ENCODE peak calls at places on chromosomes 2 and 18, in six cellular contexts. S, P, Z, I, D and F are unnamed samples. For H3K4me1 and H3K9me3, the result is how much of the 10 kb centered on the place peaks cover.

GRCh38 chr2:35503311-35503710 is 852.3 kb upstream of the CRIM1 start:
- DNase-seq in D (no peak), S (no peak), I (no peak), P (no peak), Z (no peak), F (no peak)

GRCh38 chr2:20139828-20140227 is 85.1 kb downstream of the SDC1 start:
- DNase-seq in S (no peak), D (no peak), P (no peak), Z (no peak), I (no peak), F (no peak)

GRCh38 chr2:26344581-26345283 is 1.2 kb upstream of the SELENOI start:
- DNase-seq in S (peak), D (no peak), I (no peak), Z (peak), P (peak), F (no peak)

GRCh38 chr2:67616749-67617148 is 219.6 kb downstream of the ETAA1 start:
- DNase-seq in I (no peak), Z (no peak), S (no peak), D (no peak), P (no peak), F (no peak)

GRCh38 chr2:237134321-237134720 is 48.6 kb downstream of the COPS8 start:
- DNase-seq in I (no peak), S (no peak), D (no peak), P (no peak), Z (no peak), F (no peak)

GRCh38 chr2:170713280-170714155 is 1.6 kb upstream of the SP5 start:
- DNase-seq in S (no peak), I (no peak), Z (peak), P (peak), D (no peak), F (no peak)

GRCh38 chr18:79905389-79905911 is 46.0 kb downstream of the SLC66A2 start:
- DNase-seq in D (no peak), S (no peak), I (peak), P (no peak), Z (peak), F (peak)

GRCh38 chr2:164839914-164840457 is 1.6 kb downstream of the COBLL1 start:
- DNase-seq in D (no peak), P (no peak), I (no peak), S (no peak), Z (peak), F (no peak)

GRCh38 chr2:164810843-164811242 is 30.8 kb downstream of the COBLL1 start:
- DNase-seq in S (no peak), D (no peak), I (no peak), Z (no peak), P (no peak), F (no peak)

GRCh38 chr2:217723078-217723477 is 279.7 kb downstream of the TNS1 start:
- DNase-seq in D (no peak), I (no peak), P (no peak), S (no peak), Z (no peak), F (no peak)

GRCh38 chr18:394276-394996 is 106.1 kb downstream of the COLEC12 start:
- DNase-seq in S (no peak), Z (peak), I (no peak), P (no peak), D (no peak), F (no peak)

GRCh38 chr2:240532032-240532775 is 25.6 kb downstream of the ANKMY1 start:
- DNase-seq in Z (no peak), D (no peak), P (no peak), S (no peak), I (no peak), F (no peak)

GRCh38 chr2:28102455-28102874 is 211.9 kb downstream of the BABAM2 start:
- DNase-seq in S (no peak), Z (no peak), D (no peak), P (no peak), I (no peak), F (no peak)

GRCh38 chr2:188684795-188685194 is 289.4 kb upstream of the COL3A1 start:
- DNase-seq in S (no peak), P (no peak), D (no peak), Z (no peak), I (no peak), F (no peak)

GRCh38 chr2:195214072-195214471 is 443.0 kb upstream of the SLC39A10 start:
- DNase-seq in I (no peak), Z (no peak), S (no peak), P (no peak), D (no peak), F (no peak)

GRCh38 chr2:23270810-23271209 is 114.2 kb upstream of the KLHL29 start:
- DNase-seq in I (no peak), P (no peak), D (no peak), Z (no peak), S (no peak), F (no peak)

GRCh38 chr2:36607947-36608346 is 10.0 kb upstream of the FEZ2 start:
- DNase-seq in D (no peak), S (no peak), Z (no peak), P (no peak), I (no peak), F (no peak)

GRCh38 chr2:237530472-237531433 is 35.6 kb upstream of the PRLH start:
- DNase-seq in Z (no peak), I (no peak), S (no peak), P (no peak), D (no peak), F (no peak)

GRCh38 chr2:167702227-167702626 is 545.2 kb downstream of the STK39 start:
- DNase-seq in D (no peak), Z (no peak), S (no peak), I (no peak), P (no peak), F (no peak)

GRCh38 chr18:63819780-63820179 is 44.6 kb downstream of the SERPINB7 start:
- DNase-seq in S (no peak), Z (no peak), P (no peak), I (no peak), D (no peak), F (no peak)

GRCh38 chr2:74007120-74007519 is 22.4 kb downstream of the TET3 start:
- DNase-seq in S (no peak), Z (no peak), I (no peak), D (no peak), P (no peak), F (no peak)

GRCh38 chr2:12763486-12763885 is 46.8 kb downstream of the TRIB2 start:
- DNase-seq in P (no peak), D (no peak), Z (no peak), I (no peak), S (no peak), F (no peak)

GRCh38 chr2:82993631-82994030 is 1465.4 kb downstream of the SUCLG1 start:
- DNase-seq in S (no peak), Z (no peak), D (peak), P (no peak), I (no peak), F (no peak)

GRCh38 chr18:41965856-41966255 is 10.8 kb downstream of the PIK3C3 start:
- DNase-seq in D (no peak), P (no peak), Z (no peak), S (no peak), I (no peak), F (no peak)

GRCh38 chr2:240931319-240931949 is 25.3 kb downstream of the CROCC2 start:
- DNase-seq in I (no peak), Z (peak), P (peak), S (no peak), D (no peak), F (no peak)

GRCh38 chr2:88855620-88856408 is 164.3 kb downstream of the RPIA start:
- DNase-seq in P (no peak), Z (no peak), D (no peak), I (no peak), S (no peak), F (no peak)

GRCh38 chr2:24621779-24622538 is 130.9 kb downstream of the NCOA1 start:
- DNase-seq in D (no peak), P (no peak), S (no peak), Z (no peak), I (no peak), F (no peak)

GRCh38 chr2:61512768-61513398 is 25.3 kb downstream of the XPO1 start:
- DNase-seq in Z (no peak), I (no peak), S (no peak), D (no peak), P (no peak), F (no peak)

GRCh38 chr2:241804326-241805276 is 4.4 kb upstream of the NEU4 start:
- DNase-seq in I (peak), S (peak), P (peak), Z (no peak), D (no peak), F (peak)

GRCh38 chr2:165610591-165611029 is 141.1 kb downstream of the CSRNP3 start:
- DNase-seq in I (no peak), Z (no peak), D (no peak), S (no peak), P (no peak), F (no peak)

GRCh38 chr18:9290171-9290570 is 44.4 kb upstream of the TWSG1 start:
- DNase-seq in S (no peak), D (no peak), I (no peak), Z (no peak), P (no peak), F (no peak)

GRCh38 chr18:58850784-58851469 is 13.8 kb upstream of the ZNF532 start:
- DNase-seq in P (no peak), Z (no peak), S (no peak), I (no peak), D (no peak), F (no peak)

GRCh38 chr2:213185147-213185822 is 33.9 kb upstream of the IKZF2 start:
- DNase-seq in P (no peak), D (no peak), Z (no peak), S (no peak), I (no peak), F (no peak)

GRCh38 chr2:3200420-3200939 is 177.1 kb downstream of the EIPR1 start:
- DNase-seq in D (no peak), Z (no peak), I (peak), P (no peak), S (no peak), F (no peak)

GRCh38 chr2:119910566-119910965 is 102.3 kb upstream of the EPB41L5 start:
- DNase-seq in D (no peak), I (no peak), S (no peak), P (no peak), Z (no peak), F (no peak)

GRCh38 chr2:191218292-191218898 is 26.8 kb upstream of the MYO1B start:
- DNase-seq in Z (peak), I (no peak), P (no peak), D (peak), S (peak), F (peak)

GRCh38 chr18:68177807-68178702 is 536.9 kb downstream of the TMX3 start:
- DNase-seq in S (no peak), I (no peak), P (no peak), D (peak), Z (peak), F (no peak)

GRCh38 chr2:207157727-207158126 is 8.0 kb downstream of the KLF7 start:
- DNase-seq in S (no peak), Z (no peak), I (no peak), D (no peak), P (no peak), F (no peak)
- H3K4me3 ChIP-seq in S (no peak), Z (no peak), I (no peak), D (no peak), P (no peak), F (no peak)

GRCh38 chr18:57805117-57805516 is 2.0 kb upstream of the ATP8B1 start:
- DNase-seq in I (no peak), S (no peak), Z (no peak), P (no peak), D (no peak), F (no peak)

GRCh38 chr18:57802166-57802868 is 798 bp downstream of the ATP8B1 start:
- DNase-seq in P (peak), I (no peak), Z (peak), D (no peak), S (no peak), F (no peak)

GRCh38 chr18:57801379-57802165 is 1.5 kb downstream of the ATP8B1 start:
- DNase-seq in Z (peak), I (no peak), P (peak), S (no peak), D (no peak), F (peak)

GRCh38 chr18:57803119-57803969 is at the start of gene ATP8B1:
- DNase-seq in S (peak), I (peak), P (peak), D (no peak), Z (peak), F (peak)

DNA sequence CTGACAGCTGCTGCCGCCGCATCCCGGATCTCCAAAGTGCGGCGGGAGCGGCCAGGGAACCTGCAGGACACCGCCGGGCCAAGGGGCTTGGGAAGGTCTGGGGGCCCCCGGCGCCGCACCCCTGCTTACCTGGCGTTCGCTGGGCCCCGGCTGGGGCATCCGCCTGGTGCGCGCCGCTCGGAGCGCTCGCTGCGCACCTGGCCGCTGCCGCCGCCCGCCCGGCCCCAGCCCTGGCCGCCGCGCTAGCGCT is 321 bp downstream of the ATP8B1 start:
- DNase-seq in I (no peak), D (no peak), S (no peak), Z (no peak), P (no peak), F (no peak)
- H3K4me1 ChIP-seq in I (under half), D (under half), S (under half), Z (half or more), P (under half), F (under half)

GRCh38 chr18:14104906-14105748 is 27.1 kb downstream of the ZNF519 start:
- DNase-seq in S (no peak), Z (no peak), P (no peak), I (no peak), D (no peak), F (no peak)

GRCh38 chr18:14106906-14107305 is 25.3 kb downstream of the ZNF519 start:
- DNase-seq in I (no peak), S (no peak), Z (no peak), D (no peak), P (no peak), F (no peak)
- H3K9me3 ChIP-seq in I (under half), S (under half), Z (under half), D (half or more), P (under half), F (under half)

DNA sequence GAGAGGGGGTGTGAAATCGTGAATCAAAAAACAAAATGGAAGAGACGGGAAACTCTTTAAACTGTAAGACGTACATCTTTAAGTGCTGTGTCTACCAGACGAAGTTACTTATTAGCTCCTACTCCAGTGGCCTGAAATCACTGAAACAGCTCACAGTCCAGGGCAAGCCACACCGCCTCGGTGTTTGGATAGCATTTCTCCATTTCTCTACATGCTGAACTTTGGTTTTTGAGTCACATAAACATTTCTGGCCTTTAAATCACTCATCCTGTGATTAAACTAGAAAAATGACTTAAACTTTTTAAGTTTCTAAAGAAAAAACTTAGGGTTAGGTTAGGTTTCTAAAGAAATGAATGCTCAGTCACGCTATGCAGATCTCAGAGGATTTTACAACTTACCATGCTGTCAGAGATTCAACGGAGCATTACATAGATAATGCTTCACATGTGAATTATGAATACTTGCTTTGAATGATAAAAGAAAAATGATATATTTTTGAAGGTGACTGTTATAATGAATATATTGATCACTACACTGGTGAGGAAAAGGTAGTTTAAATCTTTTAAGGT is 138.4 kb downstream of the MBP start:
- DNase-seq in Z (no peak), S (no peak), P (no peak), I (no peak), D (no peak), F (no peak)
- H3K4me3 ChIP-seq in Z (no peak), S (no peak), P (no peak), I (no peak), D (no peak), F (no peak)